ENCODE peak calls at places on chromosomes 4 and X, in six cellular contexts. D is Karpas-422, I is NCI-H1092, A is hypothalamus, Z is right lobe of liver, Q is amniotic epithelial cell. H is an unnamed sample.

GRCh38 chr4:154626793-154627484 is 14.5 kb upstream of the FGG start:
- DNase-seq in D (peak; percentile 67), I (peak; percentile 1), A (peak; percentile 12), Z (peak; percentile 84), Q (peak; percentile 33), H (peak; percentile 65)

GRCh38 chr4:37922323-37922722 is 31.4 kb downstream of the TBC1D1 start:
- DNase-seq in D (no peak), I (no peak), A (no peak), Z (no peak), Q (peak; percentile 90), H (peak; percentile 24)

GRCh38 chrX:37320541-37321203 is 28.5 kb upstream of the PRRG1 start:
- DNase-seq in D (no peak), I (no peak), A (no peak), Z (no peak), Q (no peak), H (no peak)

GRCh38 chrX:20412871-20413486 is 146.3 kb upstream of the RPS6KA3 start:
- DNase-seq in D (no peak), I (no peak), A (no peak), Z (no peak), Q (no peak), H (no peak)

GRCh38 chr4:122996350-122996749 is 74.0 kb upstream of the NUDT6 start:
- DNase-seq in D (no peak), I (no peak), A (no peak), Z (no peak), Q (no peak), H (no peak)

GRCh38 chrX:72020204-72020603 is 109.6 kb downstream of the NHSL2 start:
- DNase-seq in D (no peak), I (no peak), A (no peak), Z (no peak), Q (no peak), H (no peak)

GRCh38 chr4:183200453-183200852 is 101.4 kb downstream of the WWC2 start:
- DNase-seq in D (no peak), I (no peak), A (peak; percentile 7), Z (no peak), Q (peak; percentile 94), H (peak; percentile 64)

GRCh38 chr4:8083086-8083825 is 75.4 kb downstream of the ABLIM2 start:
- DNase-seq in D (no peak), I (no peak), A (no peak), Z (peak; percentile 15), Q (no peak), H (no peak)

GRCh38 chr4:52248836-52249235 is 197.7 kb downstream of the SPATA18 start:
- DNase-seq in D (peak; percentile 83), I (no peak), A (no peak), Z (no peak), Q (no peak), H (no peak)

GRCh38 chr4:124144302-124144701 is 568.2 kb downstream of the ANKRD50 start:
- DNase-seq in D (no peak), I (peak; percentile 58), A (no peak), Z (no peak), Q (no peak), H (no peak)

GRCh38 chr4:5746829-5747745 is 36.1 kb downstream of the EVC start:
- DNase-seq in D (no peak), I (no peak), A (no peak), Z (no peak), Q (peak; percentile 60), H (peak; percentile 41)

GRCh38 chrX:53071604-53072417 is 10.4 kb upstream of the TSPYL2 start:
- DNase-seq in D (peak; percentile 92), I (peak; percentile 79), A (peak; percentile 14), Z (peak; percentile 72), Q (peak; percentile 51), H (peak; percentile 39)

GRCh38 chr4:23016981-23017380 is 324.2 kb downstream of the GBA3 start:
- DNase-seq in D (no peak), I (no peak), A (no peak), Z (no peak), Q (no peak), H (no peak)

GRCh38 chr4:139920552-139920951 is 233.4 kb downstream of the MAML3 start:
- DNase-seq in D (no peak), I (no peak), A (no peak), Z (no peak), Q (no peak), H (no peak)

GRCh38 chrX:153870791-153871360 is 15.1 kb downstream of the L1CAM start:
- DNase-seq in D (no peak), I (no peak), A (no peak), Z (no peak), Q (no peak), H (no peak)

GRCh38 chr4:75685546-75686189 is 12.5 kb upstream of the G3BP2 start:
- DNase-seq in D (no peak), I (no peak), A (no peak), Z (no peak), Q (no peak), H (no peak)

GRCh38 chr4:105895609-105896460 is 564 bp downstream of the NPNT start:
- DNase-seq in D (no peak), I (peak; percentile 33), A (no peak), Z (peak; percentile 52), Q (no peak), H (peak; percentile 31)

GRCh38 chrX:9912341-9912740 is 54.8 kb upstream of the CLDN34 start:
- DNase-seq in D (no peak), I (no peak), A (no peak), Z (no peak), Q (no peak), H (peak; percentile 20)

GRCh38 chr4:2251073-2251794 is 9.3 kb upstream of the HAUS3 start:
- DNase-seq in D (no peak), I (no peak), A (no peak), Z (peak; percentile 48), Q (no peak), H (peak; percentile 3)

GRCh38 chr4:3874525-3875110 is 108.4 kb downstream of the ADRA2C start:
- DNase-seq in D (peak; percentile 29), I (no peak), A (no peak), Z (no peak), Q (no peak), H (no peak)

GRCh38 chr4:57055873-57056272 is 54.3 kb downstream of the IGFBP7 start:
- DNase-seq in D (no peak), I (peak; percentile 39), A (no peak), Z (no peak), Q (peak; percentile 28), H (no peak)

GRCh38 chrX:63961964-63962363 is 176.9 kb upstream of the ARHGEF9 start:
- DNase-seq in D (no peak), I (no peak), A (no peak), Z (no peak), Q (no peak), H (no peak)

GRCh38 chr4:39255266-39255665 is 72.9 kb downstream of the WDR19 start:
- DNase-seq in D (no peak), I (no peak), A (no peak), Z (no peak), Q (peak; percentile 39), H (peak; percentile 52)

GRCh38 chrX:68894142-68894512 is 65.3 kb downstream of the EFNB1 start:
- DNase-seq in D (no peak), I (no peak), A (no peak), Z (no peak), Q (no peak), H (peak; percentile 7)

GRCh38 chr4:108135549-108136209 is 33.1 kb downstream of the LEF1 start:
- DNase-seq in D (no peak), I (no peak), A (no peak), Z (no peak), Q (no peak), H (no peak)

GRCh38 chr4:1596393-1596792 is 87.7 kb downstream of the FAM53A start:
- DNase-seq in D (no peak), I (no peak), A (no peak), Z (peak; percentile 46), Q (no peak), H (no peak)

GRCh38 chrX:118056870-118057269 is 59.7 kb downstream of the KLHL13 start:
- DNase-seq in D (no peak), I (no peak), A (no peak), Z (no peak), Q (no peak), H (no peak)

GRCh38 chrX:34880656-34881055 is 61.9 kb upstream of the FAM47B start:
- DNase-seq in D (no peak), I (no peak), A (no peak), Z (no peak), Q (peak; percentile 84), H (peak; percentile 43)

GRCh38 chr4:8035371-8035780 is 95.7 kb upstream of the AFAP1 start:
- DNase-seq in D (no peak), I (peak; percentile 84), A (no peak), Z (no peak), Q (peak; percentile 75), H (peak; percentile 41)

GRCh38 chr4:116573540-116573939 is 511.8 kb downstream of the TRAM1L1 start:
- DNase-seq in D (no peak), I (no peak), A (no peak), Z (no peak), Q (no peak), H (no peak)

GRCh38 chr4:89110986-89111832 is at the start of gene TIGD2:
- DNase-seq in D (peak; percentile 94), I (peak; percentile 81), A (peak; percentile 77), Z (peak; percentile 92), Q (peak; percentile 76), H (peak; percentile 98)